ENCODE peak calls at places on chromosomes 16 and 17, in ten cellular contexts. X, S, B, F, E, W, H, V, M and L are unnamed samples.

GRCh38 chr16:89013111-89013510 is 36.1 kb upstream of the CBFA2T3 start:
- DNase-seq in B (no peak), E (no peak), H (no peak), V (no peak), X (no peak), F (no peak), S (no peak), M (peak), W (no peak), L (no peak)

GRCh38 chr16:22373662-22374310 is 633 bp downstream of the CDR2 start:
- DNase-seq in E (peak), H (no peak), S (peak), F (peak), M (peak), X (peak), V (peak), B (no peak), W (no peak), L (peak)

GRCh38 chr16:10906914-10907756 is 30.1 kb downstream of the CIITA start:
- DNase-seq in E (peak), F (no peak), M (no peak), S (no peak), B (no peak), V (no peak), W (no peak), X (no peak), H (no peak), L (no peak)

GRCh38 chr17:4986951-4987766 is at the start of gene CAMTA2:
- DNase-seq in B (peak), V (peak), S (peak), H (peak), M (peak), X (peak), W (peak), F (peak), E (peak), L (peak)

GRCh38 chr17:27379863-27380533 is 76.2 kb upstream of the KSR1 start:
- DNase-seq in H (peak), X (no peak), B (no peak), V (no peak), W (peak), S (no peak), M (peak), F (no peak), E (peak), L (no peak)

GRCh38 chr16:12303649-12304048 is 327.1 kb downstream of the SNX29 start:
- DNase-seq in X (no peak), H (peak), F (no peak), M (no peak), B (no peak), V (peak), E (no peak), W (no peak), S (no peak), L (no peak)

GRCh38 chr16:9818702-9819101 is 363.5 kb downstream of the GRIN2A start:
- DNase-seq in H (no peak), S (no peak), X (no peak), W (no peak), B (no peak), M (no peak), V (no peak), E (no peak), F (no peak), L (no peak)

GRCh38 chr16:89720859-89721643 is at the start of the genes VPS9D1 and ZNF276:
- DNase-seq in M (peak), B (peak), S (peak), E (peak), W (peak), F (peak), X (peak), V (peak), H (peak), L (peak)

GRCh38 chr17:45111838-45112237 is 20.5 kb downstream of the PLCD3 start:
- DNase-seq in X (no peak), B (no peak), V (no peak), F (no peak), E (no peak), H (no peak), S (no peak), M (no peak), W (no peak), L (no peak)

GRCh38 chr16:48194828-48195566 is 39.2 kb upstream of the ABCC12 start:
- DNase-seq in W (no peak), B (no peak), S (no peak), E (no peak), V (peak), H (peak), M (no peak), F (no peak), X (peak), L (no peak)

GRCh38 chr16:16042076-16042475 is 92.7 kb downstream of the ABCC1 start:
- DNase-seq in V (no peak), E (peak), H (peak), F (no peak), W (no peak), X (no peak), B (no peak), S (no peak), M (no peak), L (no peak)

GRCh38 chr16:73254983-73255382 is 207.1 kb upstream of the ZFHX3 start:
- DNase-seq in S (no peak), M (no peak), W (no peak), B (no peak), X (peak), E (no peak), F (no peak), H (no peak), V (no peak), L (no peak)